ENCODE peak calls at places on chromosomes 4 and X, in ten cellular contexts. Q, K, Z, B, U, I, M, A, V and G are unnamed samples.
A peak's percentile ranks its signal among the peaks of the same experiment; 100 is the strongest.

GRCh38 chr4:170758988-170759387 is 669.2 kb upstream of the AADAT start:
- DNase-seq in V (no peak), K (no peak), Z (no peak), I (no peak), U (no peak), Q (no peak), A (no peak), B (no peak), M (peak; percentile 13), G (no peak)

GRCh38 chr4:172142331-172142738 is 329.1 kb downstream of the GALNTL6 start:
- DNase-seq in A (no peak), U (no peak), Z (no peak), K (no peak), B (no peak), Q (no peak), V (no peak), M (no peak), I (no peak), G (no peak)

GRCh38 chr4:6852582-6852981 is 57.0 kb upstream of the TBC1D14 start:
- DNase-seq in K (no peak), U (no peak), M (no peak), Q (no peak), B (no peak), Z (no peak), I (no peak), A (no peak), V (no peak), G (no peak)

GRCh38 chr4:153143527-153144348 is 60.5 kb upstream of the TRIM2 start:
- DNase-seq in U (no peak), Q (peak; percentile 50), K (peak; percentile 52), M (no peak), V (no peak), I (no peak), B (no peak), A (no peak), Z (no peak), G (peak; percentile 27)

GRCh38 chr4:39910064-39910463 is 67.6 kb downstream of the PDS5A start:
- DNase-seq in M (no peak), I (no peak), Z (no peak), U (no peak), B (no peak), A (no peak), K (no peak), Q (no peak), V (no peak), G (no peak)

GRCh38 chr4:23084559-23085248 is 392.0 kb downstream of the GBA3 start:
- DNase-seq in B (no peak), Q (no peak), K (peak; percentile 53), M (no peak), I (no peak), V (no peak), A (no peak), U (no peak), Z (no peak), G (no peak)

GRCh38 chrX:3713225-3713936 is at the start of gene PRKX:
- DNase-seq in M (peak; percentile 76), K (peak; percentile 68), Z (peak; percentile 63), A (no peak), V (peak; percentile 64), B (peak; percentile 57), U (peak; percentile 57), Q (peak; percentile 81), I (peak; percentile 80), G (peak; percentile 63)

GRCh38 chrX:66622209-66622608 is 16.7 kb downstream of the EDA2R start:
- DNase-seq in A (no peak), Z (no peak), B (no peak), K (no peak), Q (no peak), U (no peak), V (no peak), M (no peak), I (no peak), G (no peak)

GRCh38 chrX:40158036-40158706 is 60.4 kb upstream of the BCOR start:
- DNase-seq in V (peak; percentile 87), Q (peak; percentile 75), U (no peak), A (no peak), I (no peak), B (peak; percentile 29), Z (no peak), K (peak; percentile 53), M (no peak), G (peak; percentile 48)

GRCh38 chr4:154720123-154720522 is 23.7 kb upstream of the LRAT start:
- DNase-seq in A (no peak), Q (no peak), I (no peak), Z (no peak), B (no peak), U (no peak), V (no peak), K (no peak), M (no peak), G (no peak)

GRCh38 chr4:146577111-146577510 is 55.4 kb upstream of the SLC10A7 start:
- DNase-seq in M (no peak), K (no peak), B (no peak), U (no peak), I (no peak), A (no peak), V (no peak), Q (no peak), Z (no peak), G (no peak)

GRCh38 chr4:88017516-88018302 is 10.3 kb downstream of the PKD2 start:
- DNase-seq in B (no peak), Q (no peak), M (no peak), U (no peak), K (no peak), I (no peak), A (peak; percentile 91), Z (no peak), V (no peak), G (no peak)

GRCh38 chrX:16774746-16775145 is 11.5 kb upstream of the TXLNG start:
- DNase-seq in M (no peak), V (no peak), I (no peak), A (no peak), Z (no peak), K (no peak), Q (no peak), U (no peak), B (no peak), G (no peak)

GRCh38 chr4:106565727-106566126 is 197.1 kb upstream of the GIMD1 start:
- DNase-seq in I (no peak), M (no peak), K (no peak), B (no peak), Q (no peak), A (no peak), Z (no peak), V (no peak), U (no peak), G (no peak)

GRCh38 chr4:27003602-27004238 is 143.1 kb downstream of the STIM2 start:
- DNase-seq in K (no peak), A (peak; percentile 38), Q (no peak), I (no peak), V (no peak), B (no peak), M (no peak), U (no peak), Z (no peak), G (no peak)

GRCh38 chr4:184688447-184688846 is 38.9 kb downstream of the PRIMPOL start:
- DNase-seq in A (peak; percentile 65), M (no peak), B (no peak), I (no peak), Q (no peak), U (no peak), K (peak; percentile 69), V (no peak), Z (no peak), G (no peak)

GRCh38 chrX:115030635-115031034 is 13.2 kb upstream of the IL13RA2 start:
- DNase-seq in M (peak; percentile 3), Q (no peak), U (no peak), V (no peak), I (no peak), B (no peak), A (no peak), Z (no peak), K (peak; percentile 64), G (no peak)

GRCh38 chr4:86294883-86295282 is 65.0 kb downstream of the MAPK10 start:
- DNase-seq in U (no peak), B (no peak), K (no peak), A (no peak), I (no peak), Z (no peak), Q (no peak), V (no peak), M (peak; percentile 47), G (no peak)

GRCh38 chr4:124265701-124266100 is 446.8 kb downstream of the ANKRD50 start:
- DNase-seq in K (no peak), V (no peak), Z (no peak), I (no peak), M (no peak), Q (no peak), B (no peak), U (no peak), A (no peak), G (no peak)

GRCh38 chr4:147787204-147787603 is 55.3 kb downstream of the ARHGAP10 start:
- DNase-seq in B (no peak), A (peak; percentile 45), M (no peak), K (no peak), U (no peak), V (no peak), Z (no peak), Q (no peak), I (no peak), G (no peak)
- TF ChIP-seq CTCF in B (no peak), A (no peak), M (no peak), K (no peak), U (no peak), V (no peak), Z (no peak), Q (no peak), I (no peak), G (no peak)

GRCh38 chr4:891747-892146 is 40.4 kb downstream of the GAK start:
- DNase-seq in V (no peak), K (no peak), Z (no peak), Q (peak; percentile 10), M (peak; percentile 18), B (peak; percentile 23), U (no peak), A (no peak), I (no peak), G (peak; percentile 76)
- TF ChIP-seq CTCF in V (peak; percentile 44), K (no peak), Z (no peak), Q (peak; percentile 21), M (peak; percentile 18), B (no peak), U (no peak), A (peak; percentile 2), I (peak; percentile 50), G (peak; percentile 38)

GRCh38 chrX:112874140-112874539 is 33.5 kb upstream of the AMOT start:
- DNase-seq in I (no peak), U (no peak), V (no peak), K (no peak), B (no peak), M (no peak), Q (no peak), Z (no peak), A (no peak), G (no peak)
- TF ChIP-seq CTCF in I (peak; percentile 54), U (peak; percentile 28), V (peak; percentile 79), K (no peak), B (peak; percentile 53), M (no peak), Q (peak; percentile 5), Z (peak; percentile 27), A (no peak), G (no peak)

GRCh38 chrX:5236749-5237148 is 991.9 kb downstream of the NLGN4X start:
- DNase-seq in A (no peak), Z (no peak), V (no peak), M (no peak), U (no peak), I (no peak), B (no peak), Q (no peak), K (no peak), G (no peak)

GRCh38 chrX:5233830-5234229 is 994.8 kb downstream of the NLGN4X start:
- DNase-seq in U (no peak), K (no peak), B (no peak), V (no peak), Q (no peak), M (no peak), A (no peak), I (no peak), Z (peak; percentile 75), G (no peak)

GRCh38 chrX:5236096-5236495 is 992.6 kb downstream of the NLGN4X start:
- DNase-seq in I (no peak), Q (peak; percentile 47), A (no peak), M (no peak), K (no peak), Z (peak; percentile 74), B (peak; percentile 2), U (no peak), V (no peak), G (no peak)
- TF ChIP-seq CTCF in I (peak; percentile 70), Q (no peak), A (no peak), M (no peak), K (no peak), Z (peak; percentile 57), B (peak; percentile 61), U (peak; percentile 23), V (no peak), G (peak; percentile 43)